ENCODE peak calls at places on chromosomes 2 and 18, in nine cellular contexts. U is DND-41, V is Panc1, K is kidney epithelial cell, O is OCI-LY7, B is tibial artery, T is lower lobe of right lung, L is pancreas, F is right atrium auricular region. X is an unnamed sample. For H3K36me3, the result is how much of the 10 kb centered on the place peaks cover.

GRCh38 chr2:233267516-233268245 is 16.2 kb downstream of the ATG16L1 start:
- DNase-seq in L (no peak), K (no peak), O (peak), B (no peak), F (no peak), U (peak), T (no peak), V (no peak), X (peak)

GRCh38 chr2:65613968-65614555 is 181.7 kb upstream of the SPRED2 start:
- DNase-seq in T (no peak), B (no peak), O (no peak), U (no peak), L (no peak), F (no peak), V (no peak), K (no peak), X (no peak)

GRCh38 chr2:138727956-138728355 is 52.2 kb downstream of the NXPH2 start:
- DNase-seq in K (no peak), F (no peak), B (no peak), T (no peak), V (no peak), L (no peak), O (no peak), U (no peak), X (no peak)

GRCh38 chr2:111705711-111706323 is 178.2 kb downstream of the ANAPC1 start:
- DNase-seq in T (no peak), L (no peak), U (peak), V (peak), B (no peak), F (no peak), O (peak), K (peak), X (peak)

GRCh38 chr2:3420076-3420848 is 40.8 kb downstream of the TRAPPC12 start:
- DNase-seq in O (peak), B (no peak), F (no peak), K (no peak), V (no peak), L (no peak), U (no peak), T (no peak), X (no peak)

GRCh38 chr2:140275427-140275826 is 1495.2 kb upstream of the NXPH2 start:
- DNase-seq in F (no peak), T (no peak), O (no peak), K (no peak), L (no peak), B (no peak), U (no peak), V (no peak), X (no peak)

GRCh38 chr2:169828141-169828811 is 1.0 kb downstream of the UBR3 start:
- DNase-seq in F (no peak), V (no peak), U (peak), B (peak), K (no peak), L (no peak), O (peak), T (peak), X (peak)

GRCh38 chr2:25594991-25595390 is 78.4 kb downstream of the DTNB start:
- DNase-seq in F (no peak), L (no peak), V (no peak), U (no peak), K (no peak), O (no peak), B (no peak), T (no peak), X (no peak)

GRCh38 chr2:11775384-11775783 is 29.0 kb downstream of the LPIN1 start:
- DNase-seq in F (no peak), L (no peak), O (peak), K (no peak), V (no peak), U (peak), T (no peak), B (no peak), X (peak)

GRCh38 chr2:114661926-114662670 is 219.7 kb downstream of the DPP10 start:
- DNase-seq in B (no peak), U (no peak), L (peak), K (no peak), V (no peak), F (no peak), T (peak), O (no peak), X (no peak)

GRCh38 chr2:53567073-53567472 is 200.5 kb upstream of the CHAC2 start:
- DNase-seq in T (no peak), L (no peak), F (no peak), O (no peak), U (no peak), B (no peak), V (no peak), K (no peak), X (no peak)

GRCh38 chr2:147135401-147135800 is 709.4 kb upstream of the ACVR2A start:
- DNase-seq in T (no peak), U (no peak), V (no peak), F (no peak), B (no peak), K (no peak), O (no peak), L (no peak), X (no peak)

GRCh38 chr2:234081970-234082822 is 31.7 kb downstream of the SPP2 start:
- DNase-seq in T (peak), F (no peak), K (no peak), L (peak), U (no peak), B (no peak), V (no peak), O (no peak), X (no peak)

GRCh38 chr2:36892805-36893204 is 73.5 kb downstream of the STRN start:
- DNase-seq in B (no peak), K (no peak), F (no peak), L (no peak), O (no peak), V (no peak), U (no peak), T (no peak), X (no peak)

GRCh38 chr2:101559576-101559975 is 84.7 kb upstream of the RFX8 start:
- DNase-seq in U (no peak), V (no peak), T (no peak), F (no peak), L (no peak), B (no peak), K (no peak), O (no peak), X (no peak)

GRCh38 chr2:47219970-47220369 is 64.9 kb upstream of the STPG4 start:
- DNase-seq in F (no peak), B (no peak), O (no peak), L (no peak), V (no peak), K (no peak), T (no peak), U (no peak), X (no peak)

GRCh38 chr2:240733803-240734495 is 42.3 kb downstream of the AQP12A start:
- DNase-seq in T (no peak), L (no peak), U (no peak), F (no peak), K (no peak), B (no peak), V (no peak), O (peak), X (no peak)
- TF ChIP-seq CTCF in T (no peak), L (no peak), U (peak), F (peak), K (no peak), B (no peak), V (no peak), O (peak), X (peak)

GRCh38 chr18:57631697-57632096 is 10.1 kb upstream of the NARS1 start:
- DNase-seq in V (no peak), B (no peak), F (no peak), O (peak), T (no peak), L (no peak), K (no peak), U (no peak), X (no peak)
- H3K4me3 ChIP-seq in V (no peak), B (no peak), F (no peak), O (peak), T (no peak), L (no peak), K (no peak), U (no peak), X (no peak)

GRCh38 chr18:45910405-45911023 is 56.6 kb downstream of the EPG5 start:
- DNase-seq in F (no peak), K (peak), V (peak), U (peak), T (peak), O (peak), L (peak), B (no peak), X (peak)
- H3K36me3 ChIP-seq in F (half or more), K (under half), V (under half), U (half or more), T (half or more), O (under half), L (under half), B (half or more), X (under half)

GRCh38 chr18:33440011-33440383 is 524 bp downstream of the CCDC178 start:
- DNase-seq in B (peak), K (peak), L (peak), U (no peak), O (peak), T (no peak), V (no peak), F (no peak), X (no peak)
- TF ChIP-seq CTCF in B (peak), K (peak), L (peak), U (no peak), O (peak), T (peak), V (peak), F (peak), X (peak)

X was measured in GM06990.